ENCODE peak calls at places on chromosomes 7 and 10, in seven cellular contexts. One of them, this sample, is unnamed.

GRCh38 chr10:121172406-121172805 is 321.2 kb downstream of the WDR11 start:
- DNase-seq in OCI-LY7: no peak
- DNase-seq in stimulated activated CD8-positive, alpha-beta memory T cell treated with anti-CD3 and anti-CD28 coated beads, Interleukin-2, amount 100 ng/mL, for 48 hours: no peak
- DNase-seq in kidney glomerular epithelial cell: no peak
- DNase-seq in spleen: no peak
- DNase-seq in stimulated activated CD4-positive, alpha-beta T cell treated with anti-CD3 and anti-CD28 coated beads, Interleukin-12 subunit alpha, Interleukin-12 subunit beta, amount 100 ng/mL, for 48 hours: no peak
- DNase-seq in AG04449: no peak
- DNase-seq in this sample: no peak

GRCh38 chr7:48748081-48748833 is 176.1 kb upstream of the CDC14C start:
- DNase-seq in OCI-LY7: no peak
- DNase-seq in stimulated activated CD8-positive, alpha-beta memory T cell treated with anti-CD3 and anti-CD28 coated beads, Interleukin-2, amount 100 ng/mL, for 48 hours: no peak
- DNase-seq in kidney glomerular epithelial cell: no peak
- DNase-seq in spleen: no peak
- DNase-seq in stimulated activated CD4-positive, alpha-beta T cell treated with anti-CD3 and anti-CD28 coated beads, Interleukin-12 subunit alpha, Interleukin-12 subunit beta, amount 100 ng/mL, for 48 hours: no peak
- DNase-seq in AG04449: no peak
- DNase-seq in this sample: no peak

GRCh38 chr10:49056356-49056755 is 59.0 kb downstream of the VSTM4 start:
- DNase-seq in OCI-LY7: no peak
- DNase-seq in stimulated activated CD8-positive, alpha-beta memory T cell treated with anti-CD3 and anti-CD28 coated beads, Interleukin-2, amount 100 ng/mL, for 48 hours: no peak
- DNase-seq in kidney glomerular epithelial cell: peak; percentile 32
- DNase-seq in spleen: no peak
- DNase-seq in stimulated activated CD4-positive, alpha-beta T cell treated with anti-CD3 and anti-CD28 coated beads, Interleukin-12 subunit alpha, Interleukin-12 subunit beta, amount 100 ng/mL, for 48 hours: no peak
- DNase-seq in AG04449: no peak
- DNase-seq in this sample: no peak

GRCh38 chr10:3902054-3902808 is 117.2 kb upstream of the KLF6 start:
- DNase-seq in OCI-LY7: peak; percentile 11
- DNase-seq in stimulated activated CD8-positive, alpha-beta memory T cell treated with anti-CD3 and anti-CD28 coated beads, Interleukin-2, amount 100 ng/mL, for 48 hours: no peak
- DNase-seq in kidney glomerular epithelial cell: peak; percentile 84
- DNase-seq in spleen: peak; percentile 88
- DNase-seq in stimulated activated CD4-positive, alpha-beta T cell treated with anti-CD3 and anti-CD28 coated beads, Interleukin-12 subunit alpha, Interleukin-12 subunit beta, amount 100 ng/mL, for 48 hours: no peak
- DNase-seq in AG04449: no peak
- DNase-seq in this sample: no peak

GRCh38 chr10:114869500-114869899 is 47.9 kb downstream of the FHIP2A start:
- DNase-seq in OCI-LY7: no peak
- DNase-seq in stimulated activated CD8-positive, alpha-beta memory T cell treated with anti-CD3 and anti-CD28 coated beads, Interleukin-2, amount 100 ng/mL, for 48 hours: no peak
- DNase-seq in kidney glomerular epithelial cell: no peak
- DNase-seq in spleen: no peak
- DNase-seq in stimulated activated CD4-positive, alpha-beta T cell treated with anti-CD3 and anti-CD28 coated beads, Interleukin-12 subunit alpha, Interleukin-12 subunit beta, amount 100 ng/mL, for 48 hours: no peak
- DNase-seq in AG04449: peak; percentile 51
- DNase-seq in this sample: no peak

GRCh38 chr7:41108821-41109220 is 594.1 kb downstream of the INHBA start:
- DNase-seq in OCI-LY7: no peak
- DNase-seq in stimulated activated CD8-positive, alpha-beta memory T cell treated with anti-CD3 and anti-CD28 coated beads, Interleukin-2, amount 100 ng/mL, for 48 hours: no peak
- DNase-seq in kidney glomerular epithelial cell: no peak
- DNase-seq in spleen: no peak
- DNase-seq in stimulated activated CD4-positive, alpha-beta T cell treated with anti-CD3 and anti-CD28 coated beads, Interleukin-12 subunit alpha, Interleukin-12 subunit beta, amount 100 ng/mL, for 48 hours: no peak
- DNase-seq in AG04449: no peak
- DNase-seq in this sample: no peak

GRCh38 chr7:97064972-97065587 is 40.4 kb upstream of the DLX5 start:
- DNase-seq in OCI-LY7: peak; percentile 55
- DNase-seq in stimulated activated CD8-positive, alpha-beta memory T cell treated with anti-CD3 and anti-CD28 coated beads, Interleukin-2, amount 100 ng/mL, for 48 hours: no peak
- DNase-seq in kidney glomerular epithelial cell: peak; percentile 44
- DNase-seq in spleen: no peak
- DNase-seq in stimulated activated CD4-positive, alpha-beta T cell treated with anti-CD3 and anti-CD28 coated beads, Interleukin-12 subunit alpha, Interleukin-12 subunit beta, amount 100 ng/mL, for 48 hours: no peak
- DNase-seq in AG04449: peak; percentile 3
- DNase-seq in this sample: peak; percentile 33

GRCh38 chr10:71312840-71313789 is 5.9 kb upstream of the SLC29A3 start:
- DNase-seq in OCI-LY7: no peak
- DNase-seq in stimulated activated CD8-positive, alpha-beta memory T cell treated with anti-CD3 and anti-CD28 coated beads, Interleukin-2, amount 100 ng/mL, for 48 hours: no peak
- DNase-seq in kidney glomerular epithelial cell: no peak
- DNase-seq in spleen: no peak
- DNase-seq in stimulated activated CD4-positive, alpha-beta T cell treated with anti-CD3 and anti-CD28 coated beads, Interleukin-12 subunit alpha, Interleukin-12 subunit beta, amount 100 ng/mL, for 48 hours: no peak
- DNase-seq in AG04449: peak; percentile 33
- DNase-seq in this sample: no peak

GRCh38 chr7:106219170-106219569 is 65.6 kb downstream of the NAMPT start:
- DNase-seq in OCI-LY7: no peak
- DNase-seq in stimulated activated CD8-positive, alpha-beta memory T cell treated with anti-CD3 and anti-CD28 coated beads, Interleukin-2, amount 100 ng/mL, for 48 hours: no peak
- DNase-seq in kidney glomerular epithelial cell: no peak
- DNase-seq in spleen: no peak
- DNase-seq in stimulated activated CD4-positive, alpha-beta T cell treated with anti-CD3 and anti-CD28 coated beads, Interleukin-12 subunit alpha, Interleukin-12 subunit beta, amount 100 ng/mL, for 48 hours: no peak
- DNase-seq in AG04449: no peak
- DNase-seq in this sample: no peak

GRCh38 chr10:55400075-55400474 is 599.0 kb upstream of the PCDH15 start:
- DNase-seq in OCI-LY7: no peak
- DNase-seq in stimulated activated CD8-positive, alpha-beta memory T cell treated with anti-CD3 and anti-CD28 coated beads, Interleukin-2, amount 100 ng/mL, for 48 hours: no peak
- DNase-seq in kidney glomerular epithelial cell: no peak
- DNase-seq in spleen: no peak
- DNase-seq in stimulated activated CD4-positive, alpha-beta T cell treated with anti-CD3 and anti-CD28 coated beads, Interleukin-12 subunit alpha, Interleukin-12 subunit beta, amount 100 ng/mL, for 48 hours: no peak
- DNase-seq in AG04449: no peak
- DNase-seq in this sample: no peak

GRCh38 chr7:38375453-38375852 is 102.0 kb upstream of the TARP start:
- DNase-seq in OCI-LY7: no peak
- DNase-seq in stimulated activated CD8-positive, alpha-beta memory T cell treated with anti-CD3 and anti-CD28 coated beads, Interleukin-2, amount 100 ng/mL, for 48 hours: no peak
- DNase-seq in kidney glomerular epithelial cell: no peak
- DNase-seq in spleen: no peak
- DNase-seq in stimulated activated CD4-positive, alpha-beta T cell treated with anti-CD3 and anti-CD28 coated beads, Interleukin-12 subunit alpha, Interleukin-12 subunit beta, amount 100 ng/mL, for 48 hours: no peak
- DNase-seq in AG04449: no peak
- DNase-seq in this sample: no peak

This sample was measured in retina.